ENCODE peak calls at places on chromosomes 2 and 18, in seven cellular contexts. One of them, this sample, is unnamed. For H3K4me1, the result is how much of the 10 kb centered on the place peaks cover.

GRCh38 chr18:62710417-62710816 is 4.9 kb upstream of the PHLPP1 start:
- DNase-seq in MM.1S: no peak
- DNase-seq in transverse colon: no peak
- DNase-seq in tibial nerve: no peak
- DNase-seq in SJSA1: no peak
- DNase-seq in IMR-90: peak
- DNase-seq in iPS DF 6.9: no peak
- DNase-seq in this sample: no peak

GRCh38 chr18:12460874-12461273 is 53.1 kb downstream of the PRELID3A start:
- DNase-seq in iPS DF 6.9: no peak
- DNase-seq in MM.1S: no peak
- DNase-seq in tibial nerve: no peak
- DNase-seq in transverse colon: no peak
- DNase-seq in SJSA1: no peak
- DNase-seq in IMR-90: peak
- DNase-seq in this sample: no peak

GRCh38 chr2:207744451-207744850 is 25.3 kb downstream of the FZD5 start:
- DNase-seq in iPS DF 6.9: no peak
- DNase-seq in transverse colon: no peak
- DNase-seq in IMR-90: no peak
- DNase-seq in tibial nerve: no peak
- DNase-seq in SJSA1: no peak
- DNase-seq in MM.1S: no peak
- DNase-seq in this sample: no peak

GRCh38 chr18:8469793-8470192 is 139.4 kb upstream of the RAB12 start:
- DNase-seq in SJSA1: no peak
- DNase-seq in iPS DF 6.9: no peak
- DNase-seq in IMR-90: peak
- DNase-seq in transverse colon: no peak
- DNase-seq in tibial nerve: no peak
- DNase-seq in MM.1S: no peak
- DNase-seq in this sample: no peak

GRCh38 chr2:223590964-223591363 is 11.2 kb downstream of the SCG2 start:
- DNase-seq in MM.1S: no peak
- DNase-seq in SJSA1: no peak
- DNase-seq in iPS DF 6.9: no peak
- DNase-seq in IMR-90: peak
- DNase-seq in transverse colon: no peak
- DNase-seq in tibial nerve: no peak
- DNase-seq in this sample: no peak

GRCh38 chr2:128486640-128487375 is 168.1 kb upstream of the HS6ST1 start:
- DNase-seq in transverse colon: no peak
- DNase-seq in MM.1S: no peak
- DNase-seq in tibial nerve: no peak
- DNase-seq in SJSA1: no peak
- DNase-seq in IMR-90: no peak
- DNase-seq in iPS DF 6.9: no peak
- DNase-seq in this sample: peak

GRCh38 chr18:35508746-35509338 is 11.1 kb upstream of the INO80C start:
- DNase-seq in MM.1S: no peak
- DNase-seq in IMR-90: no peak
- DNase-seq in tibial nerve: no peak
- DNase-seq in SJSA1: no peak
- DNase-seq in iPS DF 6.9: no peak
- DNase-seq in transverse colon: no peak
- DNase-seq in this sample: no peak

GRCh38 chr18:9336827-9337226 is 2.3 kb downstream of the TWSG1 start:
- DNase-seq in iPS DF 6.9: no peak
- DNase-seq in SJSA1: no peak
- DNase-seq in IMR-90: no peak
- DNase-seq in transverse colon: no peak
- DNase-seq in MM.1S: no peak
- DNase-seq in tibial nerve: no peak
- DNase-seq in this sample: no peak

GRCh38 chr2:212975333-212975732 is 176.1 kb downstream of the IKZF2 start:
- DNase-seq in iPS DF 6.9: no peak
- DNase-seq in transverse colon: no peak
- DNase-seq in SJSA1: no peak
- DNase-seq in MM.1S: no peak
- DNase-seq in tibial nerve: no peak
- DNase-seq in IMR-90: no peak
- DNase-seq in this sample: no peak

GRCh38 chr2:181849601-181850000 is 41.9 kb upstream of the ITPRID2 start:
- DNase-seq in MM.1S: no peak
- DNase-seq in SJSA1: no peak
- DNase-seq in iPS DF 6.9: no peak
- DNase-seq in tibial nerve: no peak
- DNase-seq in IMR-90: no peak
- DNase-seq in transverse colon: no peak
- DNase-seq in this sample: no peak

GRCh38 chr18:59547691-59548182 is 149.5 kb downstream of the CCBE1 start:
- DNase-seq in SJSA1: peak
- DNase-seq in IMR-90: peak
- DNase-seq in transverse colon: no peak
- DNase-seq in MM.1S: peak
- DNase-seq in tibial nerve: no peak
- DNase-seq in iPS DF 6.9: no peak
- DNase-seq in this sample: no peak

GRCh38 chr2:216632952-216633615 is at the start of gene IGFBP2:
- DNase-seq in MM.1S: no peak
- DNase-seq in tibial nerve: no peak
- DNase-seq in IMR-90: peak
- DNase-seq in SJSA1: no peak
- DNase-seq in iPS DF 6.9: no peak
- DNase-seq in transverse colon: peak
- DNase-seq in this sample: no peak

GRCh38 chr2:241417626-241418025 is 61.5 kb downstream of the FARP2 start:
- DNase-seq in iPS DF 6.9: no peak
- DNase-seq in IMR-90: no peak
- DNase-seq in tibial nerve: no peak
- DNase-seq in MM.1S: no peak
- DNase-seq in SJSA1: no peak
- DNase-seq in transverse colon: no peak
- DNase-seq in this sample: no peak

GRCh38 chr18:49207373-49207772 is 253.1 kb downstream of the DYM start:
- DNase-seq in iPS DF 6.9: no peak
- DNase-seq in tibial nerve: no peak
- DNase-seq in SJSA1: peak
- DNase-seq in IMR-90: peak
- DNase-seq in transverse colon: no peak
- DNase-seq in MM.1S: no peak
- DNase-seq in this sample: no peak

GRCh38 chr2:238688197-238689153 is 159.4 kb upstream of the TWIST2 start:
- DNase-seq in MM.1S: no peak
- DNase-seq in iPS DF 6.9: no peak
- DNase-seq in transverse colon: no peak
- DNase-seq in tibial nerve: no peak
- DNase-seq in IMR-90: no peak
- DNase-seq in SJSA1: no peak
- DNase-seq in this sample: peak

GRCh38 chr2:113979172-113980128 is 89.6 kb downstream of the ACTR3 start:
- DNase-seq in tibial nerve: no peak
- DNase-seq in SJSA1: no peak
- DNase-seq in transverse colon: no peak
- DNase-seq in IMR-90: no peak
- DNase-seq in MM.1S: no peak
- DNase-seq in iPS DF 6.9: peak
- DNase-seq in this sample: no peak

GRCh38 chr2:76985387-76986136 is 536.6 kb downstream of the LRRTM4 start:
- DNase-seq in MM.1S: no peak
- DNase-seq in SJSA1: no peak
- DNase-seq in iPS DF 6.9: no peak
- DNase-seq in transverse colon: no peak
- DNase-seq in IMR-90: no peak
- DNase-seq in tibial nerve: no peak
- DNase-seq in this sample: no peak

GRCh38 chr2:74700643-74701377 is 46.8 kb downstream of the SEMA4F start:
- DNase-seq in MM.1S: no peak
- DNase-seq in IMR-90: no peak
- DNase-seq in transverse colon: no peak
- DNase-seq in tibial nerve: no peak
- DNase-seq in iPS DF 6.9: no peak
- DNase-seq in SJSA1: no peak
- DNase-seq in this sample: no peak

GRCh38 chr2:10811552-10811951 is 1.0 kb downstream of the PDIA6 start:
- DNase-seq in MM.1S: no peak
- DNase-seq in IMR-90: no peak
- DNase-seq in iPS DF 6.9: no peak
- DNase-seq in SJSA1: peak
- DNase-seq in transverse colon: no peak
- DNase-seq in tibial nerve: no peak
- DNase-seq in this sample: no peak

GRCh38 chr2:45739796-45740485 is 88.5 kb downstream of the PRKCE start:
- DNase-seq in IMR-90: no peak
- DNase-seq in transverse colon: no peak
- DNase-seq in iPS DF 6.9: no peak
- DNase-seq in MM.1S: no peak
- DNase-seq in tibial nerve: no peak
- DNase-seq in SJSA1: no peak
- DNase-seq in this sample: no peak

GRCh38 chr18:57337890-57338289 is 14.5 kb upstream of the ST8SIA3 start:
- DNase-seq in transverse colon: no peak
- DNase-seq in SJSA1: no peak
- DNase-seq in tibial nerve: no peak
- DNase-seq in IMR-90: no peak
- DNase-seq in MM.1S: no peak
- DNase-seq in iPS DF 6.9: no peak
- DNase-seq in this sample: no peak

GRCh38 chr2:112093216-112093615 is 38.1 kb downstream of the TMEM87B start:
- DNase-seq in transverse colon: no peak
- DNase-seq in tibial nerve: no peak
- DNase-seq in MM.1S: no peak
- DNase-seq in IMR-90: peak
- DNase-seq in SJSA1: no peak
- DNase-seq in iPS DF 6.9: no peak
- DNase-seq in this sample: no peak

DNA sequence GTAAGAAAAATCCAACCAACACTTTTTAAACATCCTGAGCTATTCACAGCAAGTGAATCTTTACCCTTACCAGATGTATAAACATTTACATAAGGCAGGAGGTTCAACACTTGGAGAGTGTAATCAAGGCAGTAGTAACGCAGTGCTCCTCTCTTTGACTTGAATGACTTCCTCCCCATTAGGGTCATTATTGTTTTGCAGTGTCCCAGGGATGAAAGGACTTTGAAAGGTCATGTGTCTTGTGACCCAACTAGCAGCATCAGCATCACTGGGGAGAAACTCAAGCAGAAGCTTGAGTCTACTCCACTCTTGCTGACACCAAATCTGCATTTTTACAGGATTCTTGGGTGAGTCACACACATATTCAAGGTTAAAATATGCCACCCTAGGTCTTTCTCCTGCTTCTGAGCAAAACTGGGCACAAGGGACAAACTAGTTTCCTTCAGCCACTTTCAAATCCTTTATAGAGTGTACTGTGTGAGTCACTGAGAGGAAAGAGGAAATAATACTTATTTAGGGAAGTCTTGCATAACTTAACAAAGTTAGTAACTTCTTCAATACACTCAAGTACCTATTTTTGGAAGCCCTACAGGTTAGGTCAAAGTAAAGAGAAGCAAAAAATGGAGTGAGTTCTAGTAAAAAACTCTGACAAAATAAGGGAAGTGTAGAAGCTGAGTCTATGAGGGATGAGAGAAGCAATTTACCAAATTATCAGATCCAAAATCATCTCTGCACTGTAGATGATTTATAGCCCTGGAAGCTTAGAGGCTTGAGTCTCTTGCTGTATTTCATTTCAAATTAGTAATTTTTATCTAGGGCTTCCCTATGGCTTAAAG is 51.0 kb upstream of the EML4 start:
- DNase-seq in transverse colon: no peak
- DNase-seq in iPS DF 6.9: no peak
- DNase-seq in SJSA1: peak
- DNase-seq in tibial nerve: no peak
- DNase-seq in MM.1S: peak
- DNase-seq in IMR-90: peak
- DNase-seq in this sample: no peak
- H3K4me3 ChIP-seq in transverse colon: no peak
- H3K4me3 ChIP-seq in iPS DF 6.9: no peak
- H3K4me3 ChIP-seq in SJSA1: no peak
- H3K4me3 ChIP-seq in tibial nerve: no peak
- H3K4me3 ChIP-seq in MM.1S: peak
- H3K4me3 ChIP-seq in IMR-90: no peak
- H3K4me3 ChIP-seq in this sample: no peak

DNA sequence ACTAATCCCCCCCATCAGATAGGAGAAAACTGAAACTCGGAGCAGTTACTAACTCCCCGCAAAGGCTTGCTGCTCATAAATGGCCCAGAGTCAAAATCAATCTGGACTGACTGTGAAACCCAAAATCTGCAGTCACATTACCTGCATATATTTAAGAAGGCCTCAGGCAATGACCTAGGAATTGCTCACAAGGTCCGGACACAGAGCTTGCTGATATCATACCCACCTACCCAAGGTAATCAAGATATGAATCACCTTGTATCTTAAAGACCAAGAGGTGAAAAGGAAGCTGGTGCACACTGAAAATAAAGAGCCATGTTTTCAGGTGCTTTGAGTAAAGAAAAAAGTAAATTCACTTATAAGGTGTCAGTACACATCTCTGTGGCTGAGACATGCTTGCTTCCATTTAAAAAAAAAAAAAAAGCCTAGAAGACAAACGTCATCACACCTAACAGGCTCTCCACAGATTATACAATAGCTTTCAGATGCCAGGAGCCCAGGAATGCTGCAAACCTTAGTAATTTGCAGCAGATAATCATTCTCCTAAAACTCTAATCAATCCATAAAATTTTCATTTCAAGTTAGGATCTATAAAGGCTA is 195.4 kb downstream of the ZEB2 start:
- DNase-seq in iPS DF 6.9: no peak
- DNase-seq in transverse colon: no peak
- DNase-seq in tibial nerve: no peak
- DNase-seq in IMR-90: no peak
- DNase-seq in SJSA1: no peak
- DNase-seq in MM.1S: no peak
- DNase-seq in this sample: no peak
- H3K4me1 ChIP-seq in iPS DF 6.9: under half
- H3K4me1 ChIP-seq in transverse colon: under half
- H3K4me1 ChIP-seq in tibial nerve: under half
- H3K4me1 ChIP-seq in IMR-90: under half
- H3K4me1 ChIP-seq in SJSA1: under half
- H3K4me1 ChIP-seq in MM.1S: under half
- H3K4me1 ChIP-seq in this sample: under half

DNA sequence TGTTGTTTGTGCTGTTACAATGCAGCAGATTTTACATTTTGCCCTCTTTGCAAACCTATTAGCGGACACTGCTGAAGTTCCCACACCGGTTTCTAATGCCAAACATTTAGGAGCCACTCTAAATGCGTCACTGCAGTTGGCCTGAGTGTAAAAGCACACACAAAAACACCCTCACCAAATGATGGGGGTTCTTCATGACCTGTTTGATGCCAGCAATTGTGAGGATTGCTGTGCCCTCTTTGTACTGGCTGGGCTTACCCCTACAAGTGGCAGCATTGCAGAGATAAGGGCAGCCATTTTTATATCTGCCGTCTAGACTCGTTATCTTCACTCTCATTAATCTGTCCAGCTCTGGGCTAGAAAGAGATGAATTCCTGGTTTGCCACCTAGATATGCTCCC is 85.3 kb downstream of the NRP2 start:
- DNase-seq in IMR-90: no peak
- DNase-seq in iPS DF 6.9: no peak
- DNase-seq in SJSA1: no peak
- DNase-seq in MM.1S: no peak
- DNase-seq in transverse colon: no peak
- DNase-seq in tibial nerve: no peak
- DNase-seq in this sample: no peak
- H3K27ac ChIP-seq in IMR-90: no peak
- H3K27ac ChIP-seq in iPS DF 6.9: no peak
- H3K27ac ChIP-seq in SJSA1: no peak
- H3K27ac ChIP-seq in MM.1S: no peak
- H3K27ac ChIP-seq in transverse colon: peak
- H3K27ac ChIP-seq in tibial nerve: peak
- H3K27ac ChIP-seq in this sample: no peak

GRCh38 chr2:156401863-156402262 is 34.3 kb upstream of the GPD2 start:
- DNase-seq in MM.1S: no peak
- DNase-seq in IMR-90: no peak
- DNase-seq in tibial nerve: no peak
- DNase-seq in transverse colon: no peak
- DNase-seq in iPS DF 6.9: no peak
- DNase-seq in SJSA1: no peak
- DNase-seq in this sample: no peak
- H3K4me3 ChIP-seq in MM.1S: no peak
- H3K4me3 ChIP-seq in IMR-90: no peak
- H3K4me3 ChIP-seq in tibial nerve: no peak
- H3K4me3 ChIP-seq in transverse colon: no peak
- H3K4me3 ChIP-seq in iPS DF 6.9: no peak
- H3K4me3 ChIP-seq in SJSA1: no peak
- H3K4me3 ChIP-seq in this sample: no peak

This sample was measured in tibial artery.